ENCODE peak calls at places on chromosomes 1 and 21, in nine cellular contexts. U is prostate gland, M is breast epithelium, Q is tibial nerve, W is suprapubic skin, T is uterus, D is endothelial cell of umbilical vein, Y is stomach, Z is A549. O is an unnamed sample.

GRCh38 chr1:97632075-97632474 is 288.8 kb downstream of the DPYD start:
- DNase-seq in U (no peak), Y (no peak), Q (no peak), D (peak; percentile 92), W (no peak), M (no peak), T (no peak), Z (no peak), O (no peak)

GRCh38 chr1:35557118-35557610 is at the start of gene KIAA0319L:
- DNase-seq in Z (peak; percentile 70), M (no peak), U (peak; percentile 86), W (peak; percentile 83), Q (no peak), D (no peak), Y (peak; percentile 88), T (peak; percentile 87), O (peak; percentile 82)

GRCh38 chr1:21878840-21879478 is 58.2 kb downstream of the HSPG2 start:
- DNase-seq in Z (no peak), Y (no peak), Q (no peak), D (no peak), W (no peak), U (no peak), T (no peak), M (no peak), O (no peak)

GRCh38 chr1:166197597-166197996 is 30.8 kb upstream of the FAM78B start:
- DNase-seq in M (no peak), Q (no peak), D (no peak), W (no peak), Y (no peak), Z (no peak), U (no peak), T (no peak), O (no peak)

GRCh38 chr1:46903481-46903880 is 37.8 kb downstream of the CYP4A11 start:
- DNase-seq in Z (no peak), Y (peak; percentile 56), U (peak; percentile 56), W (no peak), D (no peak), M (peak; percentile 23), Q (no peak), T (no peak), O (no peak)

GRCh38 chr1:53636621-53637171 is 102.3 kb downstream of the GLIS1 start:
- DNase-seq in W (peak; percentile 70), U (no peak), M (no peak), Q (no peak), Z (no peak), T (no peak), Y (peak; percentile 15), D (no peak), O (no peak)

GRCh38 chr21:39579734-39580332 is 32.9 kb upstream of the B3GALT5 start:
- DNase-seq in M (no peak), Y (no peak), W (no peak), Q (no peak), T (no peak), Z (no peak), D (no peak), U (no peak), O (no peak)

GRCh38 chr21:34335316-34335715 is 28.5 kb upstream of the KCNE2 start:
- DNase-seq in W (peak; percentile 77), M (no peak), Q (no peak), Y (no peak), T (no peak), Z (no peak), U (no peak), D (no peak), O (no peak)

GRCh38 chr1:6491480-6491962 is at the start of gene PLEKHG5:
- DNase-seq in T (no peak), M (no peak), D (peak; percentile 81), Z (no peak), U (no peak), Y (no peak), Q (no peak), W (no peak), O (no peak)

GRCh38 chr1:19529570-19530145 is 44.3 kb upstream of the CAPZB start:
- DNase-seq in M (no peak), Y (no peak), D (no peak), Q (no peak), W (no peak), T (peak; percentile 46), U (no peak), Z (no peak), O (no peak)

GRCh38 chr1:37034301-37035013 is at the start of gene GRIK3:
- DNase-seq in Y (no peak), Q (no peak), Z (no peak), T (no peak), U (no peak), M (no peak), D (no peak), W (no peak), O (no peak)

GRCh38 chr1:90405726-90406125 is 311.4 kb downstream of the BARHL2 start:
- DNase-seq in T (no peak), U (no peak), W (no peak), Y (no peak), Z (no peak), D (no peak), Q (no peak), M (no peak), O (no peak)

GRCh38 chr1:163794551-163794950 is 472.8 kb downstream of the NUF2 start:
- DNase-seq in M (no peak), T (no peak), Y (no peak), D (no peak), Q (no peak), W (no peak), Z (no peak), U (no peak), O (no peak)

GRCh38 chr1:84785231-84785630 is 95.0 kb upstream of the SSX2IP start:
- DNase-seq in D (no peak), W (no peak), M (peak; percentile 73), U (no peak), Z (no peak), Y (no peak), Q (no peak), T (no peak), O (no peak)

GRCh38 chr1:230753586-230754251 is 6.5 kb downstream of the CAPN9 start:
- DNase-seq in M (no peak), W (peak; percentile 74), Q (no peak), D (peak; percentile 41), T (no peak), Z (no peak), U (peak; percentile 52), Y (peak; percentile 74), O (no peak)

GRCh38 chr1:45586769-45587168 is 2.9 kb downstream of the NASP start:
- DNase-seq in Z (no peak), W (no peak), Y (no peak), D (no peak), Q (no peak), U (no peak), T (no peak), M (no peak), O (no peak)
- H3K4me3 ChIP-seq in Z (no peak overlapping the region), W (no peak overlapping the region), Y (no peak overlapping the region), D (no peak overlapping the region), Q (no peak overlapping the region), U (no peak overlapping the region), T (no peak overlapping the region), M (no peak overlapping the region), O (no peak overlapping the region)

DNA sequence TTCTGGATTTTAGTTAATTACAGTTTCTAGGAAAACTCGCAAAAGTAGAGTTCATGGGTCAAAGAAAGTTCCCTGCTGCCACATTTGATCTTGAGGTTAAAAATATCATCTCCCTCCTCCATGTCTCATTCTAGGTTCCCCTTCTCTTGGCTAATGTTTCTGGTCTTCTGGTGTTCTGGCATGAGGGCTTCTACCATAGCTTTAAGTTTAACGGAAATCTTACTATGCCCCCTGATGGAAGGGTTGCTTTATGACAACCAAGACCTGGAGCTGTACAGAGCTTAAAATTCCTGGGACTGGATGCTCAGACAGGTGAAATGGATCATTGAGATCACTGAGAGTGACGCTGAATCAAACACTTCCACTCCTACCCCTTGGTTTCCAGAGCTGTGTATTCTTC is 1881.7 kb downstream of the MRPL39 start:
- DNase-seq in Q (no peak), Z (no peak), M (no peak), Y (no peak), W (no peak), U (no peak), T (no peak), D (no peak), O (no peak)
- TF ChIP-seq CTCF in Q (no peak), Z (no peak), M (no peak), Y (no peak), W (no peak), U (no peak), T (no peak), D (no peak), O (no peak)

DNA sequence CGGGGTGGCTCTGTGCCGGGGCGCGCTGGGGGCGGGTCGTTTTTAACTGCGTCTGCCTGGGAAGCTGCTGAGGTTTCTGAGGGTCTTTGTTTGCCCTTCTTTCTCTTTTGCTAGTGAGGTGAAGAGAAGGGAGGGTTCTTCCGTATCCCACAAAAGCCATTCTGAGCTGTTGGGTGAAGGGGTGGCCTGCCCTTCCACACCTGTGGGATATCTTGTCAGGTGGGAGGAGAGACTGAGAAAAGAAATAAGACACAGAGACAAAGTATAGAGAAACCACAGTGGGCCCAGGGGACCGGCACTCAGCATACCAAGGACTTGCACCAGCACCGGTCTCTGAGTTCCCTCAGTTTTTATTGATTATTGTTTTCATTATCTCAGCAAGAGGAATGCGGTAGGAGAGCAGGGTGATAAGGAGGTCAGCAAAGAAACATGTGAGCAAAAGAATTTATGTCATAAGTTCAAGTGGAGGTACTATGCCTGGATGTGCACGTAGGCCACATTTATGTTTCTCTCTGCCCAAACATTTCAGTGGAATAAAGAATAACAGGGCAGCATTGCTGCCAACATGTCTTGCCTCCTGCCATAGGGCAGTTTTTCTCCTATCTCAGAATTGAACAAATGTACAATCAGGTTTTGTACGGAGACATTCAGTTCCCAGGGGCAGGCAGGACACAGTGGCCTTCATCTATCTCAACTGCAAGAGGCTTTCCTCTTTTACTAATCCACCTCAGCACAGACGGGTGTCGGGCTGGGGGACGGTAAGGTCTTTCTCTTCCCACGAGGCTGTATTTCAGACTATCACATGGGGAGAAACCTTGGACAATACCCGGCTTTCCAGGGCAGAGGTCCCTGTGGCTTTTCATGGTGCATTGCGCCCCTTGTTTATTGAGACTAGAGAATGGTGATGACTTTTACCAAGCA is 966 bp downstream of the PGBD2 start:
- DNase-seq in T (no peak), Y (no peak), U (no peak), D (no peak), Q (no peak), W (peak; percentile 97), M (no peak), Z (no peak), O (no peak)
- TF ChIP-seq POLR2A in T (no peak), Y (no peak), U (no peak), D (no peak), Q (no peak), W (no peak), M (no peak), Z (no peak), O (no peak)

DNA sequence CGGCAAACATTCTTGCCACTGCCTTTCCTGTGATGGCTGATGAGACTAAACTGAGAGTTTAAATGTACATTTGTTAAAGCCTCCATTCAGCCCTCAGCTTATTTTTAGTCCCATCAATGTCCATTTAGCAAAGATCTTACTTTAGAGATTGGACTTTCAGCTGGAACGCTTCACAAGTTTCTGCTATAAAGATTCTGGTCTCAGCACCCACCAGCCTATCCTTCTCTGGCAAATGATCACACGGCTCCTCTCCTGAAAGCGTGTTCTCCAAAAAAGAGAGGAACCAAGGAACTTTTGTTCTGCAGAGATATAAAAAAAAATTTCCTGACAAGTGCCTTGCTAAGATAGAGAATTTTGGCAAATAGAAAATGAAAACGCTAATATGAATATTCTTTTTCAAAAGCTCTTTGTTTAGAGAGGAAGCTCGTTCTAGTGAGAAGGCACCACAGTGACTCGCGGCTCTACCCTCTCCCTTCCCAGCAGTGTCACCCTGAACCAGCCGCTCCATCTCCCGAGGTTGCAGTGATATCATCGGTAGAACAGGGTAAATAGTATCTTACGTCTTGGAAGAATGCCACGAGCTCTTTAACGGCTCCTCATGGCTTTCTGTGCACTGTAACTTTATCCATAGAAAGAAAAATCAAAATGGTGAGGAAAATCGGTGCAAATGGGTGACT is 200.2 kb downstream of the APP start:
- DNase-seq in D (no peak), Y (no peak), W (no peak), Q (no peak), T (no peak), U (peak; percentile 31), Z (no peak), M (no peak), O (no peak)
- H3K4me3 ChIP-seq in D (no peak overlapping the region), Y (no peak overlapping the region), W (no peak overlapping the region), Q (no peak overlapping the region), T (no peak overlapping the region), U (no peak overlapping the region), Z (no peak overlapping the region), M (peak overlapping the region; percentile 35), O (no peak overlapping the region)